ENCODE peak calls at places on chromosomes 2 and 18, in four cellular contexts. O, M, R and L are unnamed samples.

GRCh38 chr2:69097148-69097610 is 84.2 kb downstream of the ANTXR1 start:
- DNase-seq in O (no peak), M (no peak), R (no peak), L (no peak)

GRCh38 chr2:173149491-173149890 is 73.8 kb downstream of the MAP3K20 start:
- DNase-seq in O (no peak), M (no peak), R (no peak), L (no peak)

GRCh38 chr18:57915848-57916596 is 112.9 kb upstream of the ATP8B1 start:
- DNase-seq in O (no peak), M (no peak), R (peak; percentile 11), L (peak; percentile 52)

GRCh38 chr2:183950673-183951072 is 647.7 kb upstream of the ZNF804A start:
- DNase-seq in O (no peak), M (no peak), R (no peak), L (no peak)

GRCh38 chr2:170943596-170943995 is 14.5 kb downstream of the GORASP2 start:
- DNase-seq in O (no peak), M (no peak), R (no peak), L (no peak)

GRCh38 chr2:133760366-133760765 is 192.1 kb upstream of the NCKAP5 start:
- DNase-seq in O (no peak), M (no peak), R (no peak), L (no peak)

GRCh38 chr2:198296665-198297308 is 492.4 kb downstream of the PLCL1 start:
- DNase-seq in O (no peak), M (no peak), R (peak; percentile 76), L (peak; percentile 71)

GRCh38 chr2:2935445-2936149 is 442.0 kb downstream of the EIPR1 start:
- DNase-seq in O (no peak), M (no peak), R (no peak), L (no peak)

GRCh38 chr2:10897956-10898355 is 13.8 kb upstream of the KCNF1 start:
- DNase-seq in O (no peak), M (peak; percentile 7), R (no peak), L (no peak)

GRCh38 chr18:5370332-5370731 is 74.8 kb upstream of the ZBTB14 start:
- DNase-seq in O (no peak), M (no peak), R (no peak), L (no peak)

GRCh38 chr2:136137982-136138381 is 20.0 kb upstream of the CXCR4 start:
- DNase-seq in O (no peak), M (no peak), R (no peak), L (no peak)

GRCh38 chr18:32405588-32405987 is 65.1 kb downstream of the GAREM1 start:
- DNase-seq in O (no peak), M (no peak), R (no peak), L (no peak)

GRCh38 chr2:107202962-107203591 is 317.1 kb upstream of the ST6GAL2 start:
- DNase-seq in O (no peak), M (no peak), R (no peak), L (no peak)

GRCh38 chr2:148675708-148676107 is 31.2 kb downstream of the EPC2 start:
- DNase-seq in O (no peak), M (no peak), R (no peak), L (no peak)

GRCh38 chr18:8478166-8478967 is 130.9 kb upstream of the RAB12 start:
- DNase-seq in O (peak; percentile 64), M (no peak), R (peak; percentile 77), L (peak; percentile 94)

GRCh38 chr2:4673025-4673489 is 969.7 kb downstream of the DCDC2C start:
- DNase-seq in O (no peak), M (no peak), R (peak; percentile 22), L (no peak)

GRCh38 chr2:168541887-168542286 is 85.8 kb downstream of the CERS6 start:
- DNase-seq in O (no peak), M (no peak), R (no peak), L (no peak)

GRCh38 chr18:42414756-42415454 is 459.9 kb downstream of the PIK3C3 start:
- DNase-seq in O (no peak), M (no peak), R (no peak), L (no peak)

GRCh38 chr2:86017901-86018896 is 87.5 kb downstream of the POLR1A start:
- DNase-seq in O (peak; percentile 52), M (peak; percentile 74), R (no peak), L (no peak)

GRCh38 chr2:241739651-241740050 is 5.2 kb downstream of the D2HGDH start:
- DNase-seq in O (no peak), M (no peak), R (no peak), L (no peak)

GRCh38 chr18:55343396-55344073 is 244.5 kb downstream of the TCF4 start:
- DNase-seq in O (no peak), M (no peak), R (peak; percentile 19), L (no peak)

GRCh38 chr2:136246086-136246669 is 128.2 kb upstream of the CXCR4 start:
- DNase-seq in O (no peak), M (peak; percentile 76), R (no peak), L (no peak)

GRCh38 chr2:216502776-216503629 is 4.4 kb downstream of the RPL37A start:
- DNase-seq in O (no peak), M (no peak), R (no peak), L (no peak)

GRCh38 chr2:205908491-205909193 is 177.3 kb downstream of the INO80D start:
- DNase-seq in O (no peak), M (no peak), R (no peak), L (no peak)

GRCh38 chr18:25678226-25678625 is 326.3 kb upstream of the ZNF521 start:
- DNase-seq in O (no peak), M (no peak), R (no peak), L (no peak)

GRCh38 chr2:68612765-68613519 is 30.4 kb upstream of the PROKR1 start:
- DNase-seq in O (no peak), M (no peak), R (peak; percentile 26), L (no peak)

GRCh38 chr2:233399306-233400225 is 45.3 kb downstream of the DGKD start:
- DNase-seq in O (no peak), M (no peak), R (no peak), L (no peak)

GRCh38 chr2:226720948-226721347 is 78.7 kb downstream of the IRS1 start:
- DNase-seq in O (no peak), M (no peak), R (peak; percentile 5), L (no peak)

GRCh38 chr18:45363258-45363657 is 252.0 kb upstream of the SLC14A2 start:
- DNase-seq in O (no peak), M (no peak), R (no peak), L (no peak)

GRCh38 chr2:109254174-109254904 is 125.3 kb downstream of the SH3RF3 start:
- DNase-seq in O (no peak), M (no peak), R (no peak), L (no peak)

GRCh38 chr2:86410581-86410980 is 30.6 kb upstream of the KDM3A start:
- DNase-seq in O (no peak), M (no peak), R (no peak), L (no peak)

GRCh38 chr2:68774569-68775271 is 40.1 kb downstream of the ARHGAP25 start:
- DNase-seq in O (peak; percentile 70), M (peak; percentile 73), R (peak; percentile 85), L (no peak)

DNA sequence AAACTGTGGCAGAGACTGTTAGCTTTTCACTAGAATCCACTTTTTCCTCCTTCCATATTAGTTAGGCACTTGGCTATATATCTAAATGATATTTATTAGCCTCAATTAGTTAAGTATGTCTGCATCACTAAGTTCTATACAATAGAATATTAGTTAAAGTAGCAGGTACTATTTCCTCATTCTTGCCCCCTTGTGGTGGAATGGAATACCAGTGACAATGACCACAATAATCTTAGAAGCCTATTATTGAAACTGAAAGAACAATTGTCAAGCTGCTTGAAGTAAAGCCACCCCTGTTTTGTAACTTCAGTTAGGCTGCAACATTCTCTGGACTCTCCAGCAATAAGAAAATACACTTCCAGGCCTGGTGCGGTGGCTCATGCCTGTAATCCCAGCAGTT is 476.3 kb upstream of the VWC2L start:
- DNase-seq in O (no peak), M (no peak), R (peak; percentile 1), L (no peak)
- TF ChIP-seq CTCF in O (peak; percentile 53), M (peak; percentile 24), R (no peak), L (peak; percentile 70)

DNA sequence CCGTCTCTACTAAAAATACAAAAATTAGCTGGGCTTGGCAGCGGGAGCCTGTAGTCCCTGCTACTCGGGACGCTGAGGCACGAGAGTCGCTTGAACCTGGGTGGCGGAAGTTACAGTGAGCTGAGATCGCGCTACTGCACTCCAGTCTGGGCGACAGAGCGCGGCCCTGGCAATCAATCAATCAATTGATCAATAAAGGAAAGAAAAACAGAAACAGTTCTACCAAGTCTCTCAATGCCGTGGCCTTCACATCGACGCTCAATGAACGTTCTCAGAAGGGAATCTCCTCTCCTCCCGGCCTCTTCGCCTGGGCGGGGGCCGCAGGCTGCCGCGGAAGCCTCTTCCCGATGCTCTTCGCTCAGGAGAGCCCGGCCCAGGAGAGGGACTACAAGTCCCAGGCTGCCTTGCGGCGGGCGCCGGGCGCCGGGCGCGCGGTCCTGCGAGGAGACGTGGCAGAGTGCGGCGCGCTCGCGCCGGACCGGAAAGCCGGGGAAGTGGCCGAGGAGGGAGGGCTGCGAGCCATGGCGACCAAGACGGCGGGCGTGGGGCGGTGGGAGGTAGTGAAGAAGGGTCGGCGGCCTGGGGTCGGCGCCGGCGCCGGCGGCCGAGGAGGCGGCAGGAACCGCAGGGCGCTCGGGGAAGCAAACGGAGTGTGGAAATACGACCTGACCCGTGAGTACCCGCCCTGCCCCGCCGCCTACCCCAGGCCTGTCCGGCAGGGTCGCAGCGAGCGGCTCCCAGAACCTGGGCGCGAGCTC is at the start of gene TMEM214:
- DNase-seq in O (peak; percentile 92), M (peak; percentile 93), R (peak; percentile 92), L (peak; percentile 88)
- TF ChIP-seq CTCF in O (no peak), M (peak; percentile 6), R (no peak), L (no peak)

DNA sequence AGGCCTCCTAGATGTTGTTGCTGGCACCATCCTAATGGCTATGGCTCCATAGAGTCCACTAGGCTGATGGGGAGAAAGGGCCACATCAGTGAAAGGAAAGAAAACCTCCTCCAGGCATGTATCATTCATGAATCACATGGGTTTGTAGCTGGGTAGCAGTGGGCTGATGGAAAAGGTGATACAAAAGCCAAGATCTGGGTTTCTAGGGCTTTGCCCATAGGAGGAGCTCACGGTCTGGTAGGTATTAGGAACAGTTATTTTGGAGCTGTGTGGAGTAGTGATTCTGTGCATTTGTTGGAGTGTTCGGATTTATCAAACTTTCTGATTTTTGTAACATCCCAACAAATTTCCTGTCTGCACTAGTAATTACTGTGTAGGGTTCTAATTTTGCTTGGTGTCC is 259.2 kb downstream of the SLC4A3 start:
- DNase-seq in O (no peak), M (no peak), R (no peak), L (no peak)
- TF ChIP-seq CTCF in O (no peak), M (no peak), R (no peak), L (no peak)

DNA sequence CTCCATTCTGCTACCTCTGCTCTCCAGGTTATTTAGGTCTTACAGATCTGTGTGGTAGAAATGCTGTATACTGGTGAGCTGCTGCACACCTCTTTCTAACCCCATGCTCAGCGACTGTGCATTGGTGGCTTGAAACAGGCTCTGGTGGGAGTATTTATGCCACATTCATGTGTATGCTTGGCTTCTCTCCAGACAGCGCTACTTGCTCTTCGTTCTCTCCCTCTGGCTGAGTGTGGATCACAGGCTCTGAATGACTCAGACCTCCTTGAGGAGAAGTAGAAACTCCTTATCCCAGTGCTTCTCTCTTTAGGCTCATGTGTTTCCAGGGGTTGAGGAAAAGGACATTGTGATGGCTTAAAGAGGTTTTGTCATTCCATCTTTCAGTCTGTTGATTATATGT is 54.9 kb downstream of the FHOD3 start:
- DNase-seq in O (no peak), M (peak; percentile 73), R (no peak), L (no peak)
- TF ChIP-seq CTCF in O (no peak), M (no peak), R (no peak), L (no peak)